ENCODE peak calls at places on chromosomes 6 and 20, in four cellular contexts. One of them, this sample, is unnamed.

GRCh38 chr6:43215066-43215465 is 14.2 kb downstream of the DNPH1 start:
- DNase-seq in K562: no peak
- DNase-seq in GM12878: no peak
- DNase-seq in IMR-90: no peak
- DNase-seq in this sample: no peak

GRCh38 chr20:62692176-62692575 is 16.5 kb upstream of the NTSR1 start:
- DNase-seq in GM12878: no peak
- DNase-seq in K562: no peak
- DNase-seq in IMR-90: no peak
- DNase-seq in this sample: no peak

GRCh38 chr6:109595998-109596397 is 95.0 kb downstream of the AK9 start:
- DNase-seq in GM12878: no peak
- DNase-seq in K562: no peak
- DNase-seq in IMR-90: peak
- DNase-seq in this sample: peak

GRCh38 chr6:161230339-161230738 is 43.5 kb downstream of the AGPAT4 start:
- DNase-seq in GM12878: no peak
- DNase-seq in K562: no peak
- DNase-seq in IMR-90: no peak
- DNase-seq in this sample: no peak

GRCh38 chr6:92577077-92577719 is 842.2 kb downstream of the EPHA7 start:
- DNase-seq in GM12878: no peak
- DNase-seq in IMR-90: peak
- DNase-seq in K562: no peak
- DNase-seq in this sample: peak

GRCh38 chr20:46568570-46569129 is 18.2 kb upstream of the OCSTAMP start:
- DNase-seq in IMR-90: peak
- DNase-seq in GM12878: no peak
- DNase-seq in K562: no peak
- DNase-seq in this sample: peak

GRCh38 chr6:142279350-142280180 is 22.2 kb upstream of the ADGRG6 start:
- DNase-seq in K562: no peak
- DNase-seq in IMR-90: peak
- DNase-seq in GM12878: no peak
- DNase-seq in this sample: peak

GRCh38 chr6:148203281-148203925 is 139.2 kb upstream of the SASH1 start:
- DNase-seq in GM12878: no peak
- DNase-seq in IMR-90: peak
- DNase-seq in K562: no peak
- DNase-seq in this sample: no peak

GRCh38 chr20:34872604-34873224 is at the start of gene GGT7:
- DNase-seq in K562: peak
- DNase-seq in GM12878: peak
- DNase-seq in IMR-90: peak
- DNase-seq in this sample: peak

GRCh38 chr6:52603000-52603795 is 26.3 kb upstream of the TRAM2 start:
- DNase-seq in IMR-90: peak
- DNase-seq in K562: no peak
- DNase-seq in GM12878: no peak
- DNase-seq in this sample: peak

GRCh38 chr6:181049-181654 is 111.1 kb upstream of the DUSP22 start:
- DNase-seq in GM12878: peak
- DNase-seq in K562: no peak
- DNase-seq in IMR-90: no peak
- DNase-seq in this sample: no peak

GRCh38 chr6:1082040-1082935 is 229.6 kb upstream of the FOXQ1 start:
- DNase-seq in IMR-90: peak
- DNase-seq in GM12878: no peak
- DNase-seq in K562: no peak
- DNase-seq in this sample: peak

GRCh38 chr20:34834459-34834893 is 9.0 kb upstream of the NCOA6 start:
- DNase-seq in GM12878: no peak
- DNase-seq in IMR-90: peak
- DNase-seq in K562: peak
- DNase-seq in this sample: peak

GRCh38 chr20:23928788-23929187 is 49.2 kb upstream of the CST5 start:
- DNase-seq in IMR-90: no peak
- DNase-seq in K562: peak
- DNase-seq in GM12878: no peak
- DNase-seq in this sample: no peak

GRCh38 chr6:148316308-148316707 is 26.3 kb upstream of the SASH1 start:
- DNase-seq in K562: no peak
- DNase-seq in GM12878: no peak
- DNase-seq in IMR-90: no peak
- DNase-seq in this sample: peak

GRCh38 chr6:105835373-105835772 is 250.8 kb upstream of the PRDM1 start:
- DNase-seq in K562: peak
- DNase-seq in IMR-90: peak
- DNase-seq in GM12878: no peak
- DNase-seq in this sample: peak

GRCh38 chr6:39496951-39497350 is 174.4 kb upstream of the KCNK16 start:
- DNase-seq in K562: no peak
- DNase-seq in GM12878: no peak
- DNase-seq in IMR-90: no peak
- DNase-seq in this sample: no peak

DNA sequence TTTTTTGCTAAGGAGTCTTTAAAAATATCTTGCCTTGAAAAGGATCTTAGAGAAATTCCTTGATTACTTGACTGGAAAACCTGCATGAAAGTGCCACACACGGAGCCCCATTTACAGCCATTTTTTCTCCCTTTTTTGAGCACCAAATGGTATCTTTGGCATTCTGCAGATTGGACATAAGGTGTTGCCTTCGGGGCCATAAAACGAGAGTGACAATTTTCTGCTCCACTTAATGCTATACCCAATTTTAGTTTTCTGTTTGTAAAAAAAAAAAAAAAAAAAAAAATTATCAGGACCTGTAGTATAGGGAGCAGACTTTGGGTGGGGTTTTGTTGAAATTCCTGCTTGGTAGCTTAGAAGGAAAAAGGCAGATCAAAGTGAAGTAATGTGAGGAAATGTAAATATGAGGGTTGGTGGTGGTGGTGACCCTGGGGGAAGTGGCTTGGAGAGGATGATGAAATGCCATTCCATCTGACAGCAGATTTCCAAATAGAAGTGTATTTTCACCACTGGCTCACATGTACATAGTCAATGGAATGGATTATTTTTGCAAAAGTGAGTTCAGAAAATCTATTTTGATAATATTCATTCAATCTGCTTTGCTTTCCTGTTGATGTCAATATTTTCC is 212.1 kb upstream of the SOX4 start:
- DNase-seq in K562: no peak
- DNase-seq in GM12878: no peak
- DNase-seq in IMR-90: no peak
- DNase-seq in this sample: no peak
- TF ChIP-seq FOS in K562: no peak
- TF ChIP-seq FOS in GM12878: no peak
- TF ChIP-seq FOS in IMR-90: no peak
- TF ChIP-seq FOS in this sample: no peak

DNA sequence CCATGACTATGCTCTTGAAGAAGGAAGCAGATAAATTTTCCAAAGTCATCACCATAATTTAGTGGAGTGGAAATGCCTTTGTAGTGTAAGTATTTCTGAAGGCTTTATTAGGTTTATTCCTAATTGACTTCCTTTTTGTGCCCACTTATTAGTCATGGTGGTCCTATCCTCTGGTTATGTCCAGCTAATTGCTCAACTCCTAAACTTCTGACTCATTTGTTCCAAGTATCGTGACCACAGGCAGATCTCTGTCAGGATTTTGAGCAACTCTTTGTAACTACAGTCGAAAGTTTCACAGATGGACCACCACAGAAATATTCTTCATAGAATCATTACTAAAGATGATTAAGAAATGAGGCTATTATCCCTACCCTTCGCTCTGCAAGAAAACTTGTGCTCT is 315.6 kb upstream of the PTCHD4 start:
- DNase-seq in IMR-90: peak
- DNase-seq in GM12878: no peak
- DNase-seq in K562: no peak
- DNase-seq in this sample: peak
- H3K4me3 ChIP-seq in IMR-90: no peak
- H3K4me3 ChIP-seq in GM12878: no peak
- H3K4me3 ChIP-seq in K562: no peak
- H3K4me3 ChIP-seq in this sample: no peak

GRCh38 chr6:29722773-29723665 is at the start of gene HLA-F:
- DNase-seq in GM12878: peak
- DNase-seq in IMR-90: peak
- DNase-seq in K562: no peak
- DNase-seq in this sample: peak

GRCh38 chr6:29723666-29724588 is 693 bp downstream of the HLA-F start:
- DNase-seq in K562: peak
- DNase-seq in GM12878: no peak
- DNase-seq in IMR-90: no peak
- DNase-seq in this sample: peak

GRCh38 chr6:29726795-29727194 is 3.6 kb downstream of the HLA-F start:
- DNase-seq in GM12878: no peak
- DNase-seq in IMR-90: no peak
- DNase-seq in K562: no peak
- DNase-seq in this sample: no peak

GRCh38 chr6:29725981-29726380 is 2.7 kb downstream of the HLA-F start:
- DNase-seq in K562: no peak
- DNase-seq in IMR-90: no peak
- DNase-seq in GM12878: no peak
- DNase-seq in this sample: no peak

DNA sequence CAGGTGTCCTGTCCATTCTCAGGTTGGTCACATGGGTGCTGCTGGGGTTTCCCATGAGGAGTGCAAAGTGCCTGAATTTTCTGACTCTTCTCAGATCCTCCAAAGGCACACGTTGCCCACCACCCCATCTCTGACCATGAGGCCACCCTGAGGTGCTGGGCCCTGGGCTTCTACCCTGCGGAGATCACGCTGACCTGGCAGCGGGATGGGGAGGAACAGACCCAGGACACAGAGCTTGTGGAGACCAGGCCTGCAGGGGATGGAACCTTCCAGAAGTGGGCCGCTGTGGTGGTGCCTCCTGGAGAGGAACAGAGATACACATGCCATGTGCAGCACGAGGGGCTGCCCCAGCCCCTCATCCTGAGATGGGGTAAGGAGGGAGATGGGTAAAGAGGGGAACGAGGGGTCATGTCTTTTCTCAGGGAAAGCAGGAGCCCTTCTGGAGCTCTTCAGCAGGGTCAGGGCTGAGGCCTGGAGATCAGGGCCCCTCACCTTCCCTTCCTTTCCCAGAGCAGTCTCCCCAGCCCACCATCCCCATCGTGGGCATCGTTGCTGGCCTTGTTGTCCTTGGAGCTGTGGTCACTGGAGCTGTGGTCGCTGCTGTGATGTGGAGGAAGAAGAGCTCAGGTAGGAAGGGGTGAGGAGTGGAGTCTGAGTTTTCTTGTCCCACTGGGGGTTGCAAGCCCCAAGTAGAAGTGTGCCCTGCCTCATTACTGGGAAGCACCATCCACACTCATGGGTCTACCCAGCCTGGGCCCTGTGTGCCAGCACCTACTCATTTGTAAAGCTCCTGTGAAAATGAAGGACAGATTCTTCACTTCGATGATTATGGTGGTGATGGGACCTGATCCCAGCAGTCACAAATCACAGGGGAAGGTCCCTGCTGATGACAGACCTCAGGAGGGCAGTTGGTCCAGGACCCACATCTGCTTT is 2.0 kb downstream of the HLA-F start:
- DNase-seq in GM12878: no peak
- DNase-seq in K562: no peak
- DNase-seq in IMR-90: no peak
- DNase-seq in this sample: no peak
- H3K4me2 ChIP-seq in GM12878: peak
- H3K4me2 ChIP-seq in K562: no peak
- H3K4me2 ChIP-seq in IMR-90: no peak
- H3K4me2 ChIP-seq in this sample: no peak

GRCh38 chr6:116370717-116371383 is at the start of gene DSE:
- DNase-seq in IMR-90: peak
- DNase-seq in GM12878: no peak
- DNase-seq in K562: peak
- DNase-seq in this sample: peak
- TF ChIP-seq FOS in IMR-90: no peak
- TF ChIP-seq FOS in GM12878: no peak
- TF ChIP-seq FOS in K562: no peak
- TF ChIP-seq FOS in this sample: no peak

GRCh38 chr6:32192608-32193039 is at the start of gene GPSM3:
- DNase-seq in GM12878: peak
- DNase-seq in IMR-90: peak
- DNase-seq in K562: peak
- DNase-seq in this sample: peak
- H3K4me3 ChIP-seq in GM12878: peak
- H3K4me3 ChIP-seq in IMR-90: no peak
- H3K4me3 ChIP-seq in K562: peak
- H3K4me3 ChIP-seq in this sample: peak

DNA sequence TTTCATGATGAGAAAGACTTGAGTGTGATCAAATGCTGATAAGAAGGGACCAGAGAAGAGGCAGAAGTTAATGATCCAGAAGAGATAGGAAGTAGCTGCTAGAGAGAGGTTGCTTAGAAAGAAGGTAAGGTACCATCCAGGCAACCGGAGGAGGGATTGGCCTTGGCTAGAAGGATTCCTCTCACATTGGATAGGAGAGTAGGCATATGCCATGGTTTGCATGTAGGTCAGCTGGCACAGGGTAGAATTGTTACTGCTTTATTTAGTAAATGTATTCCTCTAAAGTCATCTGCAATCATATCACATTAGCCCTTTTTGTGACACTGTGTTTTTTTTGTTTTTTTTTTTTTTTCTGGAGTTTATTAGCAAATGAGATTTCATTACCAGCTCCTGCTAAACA is 580.9 kb upstream of the FLRT3 start:
- DNase-seq in IMR-90: no peak
- DNase-seq in K562: no peak
- DNase-seq in GM12878: no peak
- DNase-seq in this sample: no peak
- H3K4me2 ChIP-seq in IMR-90: no peak
- H3K4me2 ChIP-seq in K562: no peak
- H3K4me2 ChIP-seq in GM12878: no peak
- H3K4me2 ChIP-seq in this sample: no peak

GRCh38 chr6:68968301-68968649 is 333.2 kb downstream of the ADGRB3 start:
- DNase-seq in K562: no peak
- DNase-seq in GM12878: no peak
- DNase-seq in IMR-90: no peak
- DNase-seq in this sample: no peak

GRCh38 chr6:68967549-68968300 is 332.6 kb downstream of the ADGRB3 start:
- DNase-seq in K562: peak
- DNase-seq in IMR-90: peak
- DNase-seq in GM12878: peak
- DNase-seq in this sample: peak
- TF ChIP-seq FOS in K562: no peak
- TF ChIP-seq FOS in IMR-90: no peak
- TF ChIP-seq FOS in GM12878: no peak
- TF ChIP-seq FOS in this sample: no peak

GRCh38 chr6:138486249-138487121 is 12.8 kb downstream of the NHSL1 start:
- DNase-seq in GM12878: no peak
- DNase-seq in IMR-90: no peak
- DNase-seq in K562: no peak
- DNase-seq in this sample: no peak
- H3K4me3 ChIP-seq in GM12878: no peak
- H3K4me3 ChIP-seq in IMR-90: no peak
- H3K4me3 ChIP-seq in K562: no peak
- H3K4me3 ChIP-seq in this sample: no peak

DNA sequence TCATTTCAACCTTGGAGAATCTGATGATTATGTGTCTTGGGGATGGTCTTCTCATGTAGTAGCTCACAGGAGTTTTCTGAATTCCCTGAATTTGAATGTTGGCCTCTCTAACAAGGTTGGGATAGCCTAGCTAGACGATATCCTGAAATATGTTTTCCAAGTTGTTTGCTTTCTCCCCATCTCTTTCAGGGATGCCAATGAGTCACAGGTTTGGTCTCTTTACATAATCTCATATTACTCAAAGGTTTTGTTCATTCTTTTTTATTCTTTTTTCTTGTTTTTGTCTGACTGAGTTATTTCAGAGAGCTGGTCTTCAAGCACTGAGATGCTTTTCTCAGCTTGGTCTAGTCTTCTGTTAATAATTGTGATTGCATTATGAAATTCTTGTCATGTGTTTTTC is 42.7 kb upstream of the COL9A1 start:
- DNase-seq in IMR-90: no peak
- DNase-seq in GM12878: no peak
- DNase-seq in K562: no peak
- DNase-seq in this sample: no peak
- H3K4me2 ChIP-seq in IMR-90: no peak
- H3K4me2 ChIP-seq in GM12878: no peak
- H3K4me2 ChIP-seq in K562: no peak
- H3K4me2 ChIP-seq in this sample: no peak

This sample was measured in endothelial cell of umbilical vein.